ENCODE peak calls at places on chromosomes 16 and 17, in four cellular contexts. L is HepG2, Q is HCT116, W is K562. R is an unnamed sample.

GRCh38 chr17:66985838-66986237 is 21.3 kb downstream of the CACNG4 start:
- DNase-seq in W (no peak), Q (no peak), L (no peak), R (no peak)

GRCh38 chr17:12979255-12979654 is 38.6 kb downstream of the ELAC2 start:
- DNase-seq in L (no peak), Q (no peak), W (no peak), R (no peak)

GRCh38 chr17:48544356-48545021 is 420 bp downstream of the HOXB2 start:
- DNase-seq in Q (no peak), W (peak; percentile 61), L (no peak), R (no peak)

GRCh38 chr16:82011199-82011641 is at the start of gene SDR42E1:
- DNase-seq in L (no peak), W (peak; percentile 35), Q (peak; percentile 91), R (no peak)

GRCh38 chr17:63537001-63537400 is 13.3 kb upstream of the DCAF7 start:
- DNase-seq in Q (no peak), W (no peak), L (no peak), R (peak; percentile 54)

GRCh38 chr16:72298947-72299346 is 127.0 kb upstream of the PMFBP1 start:
- DNase-seq in L (no peak), W (no peak), Q (no peak), R (no peak)

GRCh38 chr17:68080411-68081150 is 45.0 kb downstream of the KPNA2 start:
- DNase-seq in Q (no peak), L (no peak), W (no peak), R (no peak)

GRCh38 chr17:2453865-2454264 is 53.0 kb upstream of the MNT start:
- DNase-seq in Q (no peak), W (no peak), L (no peak), R (no peak)

GRCh38 chr16:71351558-71351901 is 7.0 kb upstream of the CALB2 start:
- DNase-seq in Q (no peak), W (no peak), L (no peak), R (no peak)

GRCh38 chr16:72474511-72475123 is 302.7 kb upstream of the PMFBP1 start:
- DNase-seq in Q (peak; percentile 89), W (no peak), L (peak; percentile 61), R (no peak)

GRCh38 chr17:1590031-1590746 is 27.6 kb upstream of the PITPNA start:
- DNase-seq in Q (peak; percentile 86), W (peak; percentile 49), L (peak; percentile 90), R (no peak)

GRCh38 chr17:76683011-76683755 is 27.6 kb downstream of the MXRA7 start:
- DNase-seq in Q (no peak), W (peak; percentile 77), L (no peak), R (peak; percentile 58)

GRCh38 chr17:48611213-48611612 is 396 bp upstream of the HOXB7 start:
- DNase-seq in Q (no peak), W (no peak), L (no peak), R (no peak)

GRCh38 chr16:68349838-68350410 is 39.1 kb downstream of the PRMT7 start:
- DNase-seq in L (no peak), Q (no peak), W (no peak), R (no peak)
- TF ChIP-seq ELF1 in L (no peak), Q (no peak), W (no peak), R (no peak)

GRCh38 chr16:1903845-1904820 is 14.1 kb downstream of the HS3ST6 start:
- DNase-seq in L (no peak), Q (no peak), W (no peak), R (peak; percentile 37)
- TF ChIP-seq ELF1 in L (no peak), Q (no peak), W (no peak), R (no peak)

GRCh38 chr16:53417011-53417410 is 17.3 kb upstream of the RBL2 start:
- DNase-seq in L (no peak), Q (no peak), W (no peak), R (no peak)

GRCh38 chr16:53417976-53418375 is 16.3 kb upstream of the RBL2 start:
- DNase-seq in L (no peak), W (no peak), Q (no peak), R (no peak)

GRCh38 chr16:53415504-53415903 is 18.8 kb upstream of the RBL2 start:
- DNase-seq in Q (no peak), L (peak; percentile 31), W (no peak), R (no peak)

DNA sequence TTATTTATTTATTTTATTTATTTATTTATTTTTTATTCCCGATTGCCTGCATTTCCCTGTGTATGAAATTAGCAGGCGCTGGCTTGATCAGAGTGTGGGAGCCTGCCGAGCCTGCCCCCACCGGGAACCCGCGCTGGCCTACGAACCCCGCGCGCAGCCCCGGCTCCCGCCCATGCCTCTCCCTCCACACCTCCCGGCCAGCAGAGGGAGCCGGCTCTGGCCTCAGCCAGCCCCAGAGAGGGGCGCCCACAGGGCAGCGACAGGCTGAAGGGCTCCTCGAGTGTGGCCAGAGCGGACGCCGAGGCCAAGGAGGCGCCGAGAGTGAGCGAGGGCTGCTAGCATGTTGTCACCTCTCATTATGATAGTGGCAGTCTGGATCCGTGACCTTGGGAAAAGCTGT is 13.0 kb upstream of the RBL2 start:
- DNase-seq in L (no peak), W (no peak), Q (no peak), R (no peak)
- TF ChIP-seq ELF1 in L (no peak), W (no peak), Q (no peak), R (no peak)

DNA sequence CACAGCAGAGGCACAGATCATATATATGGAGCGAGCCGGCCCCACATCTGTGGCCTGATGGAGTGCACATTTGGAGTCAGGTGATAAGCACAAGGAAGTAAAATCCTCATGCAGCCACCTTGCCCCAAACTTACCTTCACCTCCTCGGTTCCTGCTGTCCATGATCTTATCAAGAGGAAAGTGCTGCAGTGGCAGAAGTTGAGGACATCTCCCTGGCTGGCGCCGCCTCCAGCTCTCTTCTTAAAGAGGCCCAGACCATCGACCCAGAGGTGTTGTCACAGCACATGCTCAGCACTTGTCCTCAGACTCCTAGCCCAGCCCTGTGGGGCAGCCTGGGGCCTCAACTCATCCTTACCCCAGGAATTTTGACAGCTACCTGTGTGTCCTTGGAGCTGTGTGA is 212.5 kb downstream of the CCDC182 start:
- DNase-seq in L (no peak), W (peak; percentile 27), Q (no peak), R (no peak)
- TF ChIP-seq ELF1 in L (no peak), W (no peak), Q (no peak), R (no peak)